ENCODE peak calls at places on chromosomes 16 and 17, in ten cellular contexts. T, L, E, W, Y, P, F, X, G and Z are unnamed samples.

GRCh38 chr16:84990782-84991181 is 20.6 kb downstream of the ZDHHC7 start:
- DNase-seq in T (no peak), L (no peak), E (no peak), W (no peak), Y (no peak), P (no peak), F (no peak), X (no peak), G (no peak), Z (no peak)

GRCh38 chr16:70805787-70806186 is 4.8 kb upstream of the VAC14 start:
- DNase-seq in T (no peak), L (no peak), E (no peak), W (no peak), Y (no peak), P (no peak), F (no peak), X (no peak), G (no peak), Z (no peak)

GRCh38 chr17:70654706-70655105 is 485.4 kb downstream of the KCNJ2 start:
- DNase-seq in T (no peak), L (peak; percentile 37), E (no peak), W (no peak), Y (no peak), P (no peak), F (no peak), X (no peak), G (no peak), Z (no peak)

GRCh38 chr17:145671-146541 is 8.5 kb downstream of the SCGB1C2 start:
- DNase-seq in T (no peak), L (no peak), E (no peak), W (no peak), Y (no peak), P (peak; percentile 15), F (no peak), X (no peak), G (no peak), Z (no peak)

GRCh38 chr17:59607061-59607460 is 12.6 kb upstream of the CLTC start:
- DNase-seq in T (no peak), L (no peak), E (no peak), W (no peak), Y (no peak), P (no peak), F (no peak), X (no peak), G (no peak), Z (no peak)

GRCh38 chr17:3989156-3989886 is 25.1 kb upstream of the ATP2A3 start:
- DNase-seq in T (no peak), L (no peak), E (no peak), W (no peak), Y (no peak), P (no peak), F (no peak), X (no peak), G (no peak), Z (no peak)

GRCh38 chr17:71667661-71668060 is 453.2 kb upstream of the SOX9 start:
- DNase-seq in T (no peak), L (no peak), E (no peak), W (no peak), Y (no peak), P (no peak), F (no peak), X (no peak), G (no peak), Z (no peak)

GRCh38 chr17:1783271-1783670 is 21.4 kb downstream of the SERPINF1 start:
- DNase-seq in T (no peak), L (no peak), E (no peak), W (no peak), Y (no peak), P (no peak), F (no peak), X (no peak), G (no peak), Z (no peak)

GRCh38 chr17:58325976-58326468 is 2.6 kb downstream of the TSPOAP1 start:
- DNase-seq in T (peak; percentile 57), L (no peak), E (no peak), W (no peak), Y (no peak), P (no peak), F (no peak), X (no peak), G (no peak), Z (no peak)

GRCh38 chr17:71302721-71303549 is 817.9 kb upstream of the SOX9 start:
- DNase-seq in T (peak; percentile 13), L (no peak), E (no peak), W (no peak), Y (no peak), P (no peak), F (no peak), X (no peak), G (no peak), Z (no peak)